ENCODE peak calls at places on chromosomes 3 and 15, in four cellular contexts. X is tibial artery, E is H7, O is substantia nigra. Y is an unnamed sample.

GRCh38 chr3:123880998-123881561 is 3.1 kb downstream of the MYLK start:
- DNase-seq in X (no peak), E (peak; percentile 44), O (no peak), Y (no peak)

GRCh38 chr3:66276705-66277274 is 56.0 kb downstream of the SLC25A26 start:
- DNase-seq in X (no peak), E (peak; percentile 47), O (peak; percentile 3), Y (peak; percentile 44)

GRCh38 chr3:53045784-53046170 is at the start of gene SFMBT1:
- DNase-seq in X (peak; percentile 77), E (peak; percentile 96), O (peak; percentile 57), Y (peak; percentile 95)

GRCh38 chr3:177150970-177151627 is 46.2 kb downstream of the TBL1XR1 start:
- DNase-seq in X (no peak), E (no peak), O (no peak), Y (peak; percentile 34)

GRCh38 chr15:44096596-44096995 is 98.5 kb downstream of the FRMD5 start:
- DNase-seq in X (no peak), E (no peak), O (no peak), Y (no peak)

GRCh38 chr3:15683253-15683652 is 81.7 kb downstream of the BTD start:
- DNase-seq in X (no peak), E (no peak), O (no peak), Y (no peak)

GRCh38 chr3:15877813-15878212 is 80.0 kb upstream of the ANKRD28 start:
- DNase-seq in X (no peak), E (no peak), O (no peak), Y (no peak)

GRCh38 chr3:53495518-53496501 is 1.4 kb downstream of the CACNA1D start:
- DNase-seq in X (no peak), E (peak; percentile 77), O (peak; percentile 23), Y (peak; percentile 50)

GRCh38 chr15:39327005-39327725 is 253.7 kb upstream of the THBS1 start:
- DNase-seq in X (no peak), E (no peak), O (no peak), Y (no peak)

GRCh38 chr15:52140646-52141045 is 28.1 kb upstream of the BCL2L10 start:
- DNase-seq in X (no peak), E (peak; percentile 65), O (no peak), Y (no peak)

GRCh38 chr15:72515591-72516389 is 41.7 kb downstream of the ARIH1 start:
- DNase-seq in X (no peak), E (no peak), O (no peak), Y (no peak)